ENCODE peak calls at places on chromosomes 2 and 18, in eight cellular contexts. U is activated CD4-positive, alpha-beta T cell treated with anti-CD3 and anti-CD28 coated beads, Interleukin-2, amount 10 ng/mL, durations not matched to agents 24 days and 14 days; T is OCI-M1; A is activated naive CD4-positive, alpha-beta T cell; X is GM12891; L is hippocampal formation; S is activated T-helper 1 cell treated with Interleukin-2 at 50 U/mL for 16 hours; E is heart right ventricle. P is an unnamed sample.

GRCh38 chr2:3144856-3145255 is 232.8 kb downstream of the EIPR1 start:
- DNase-seq in U (no peak), T (no peak), A (no peak), X (no peak), L (no peak), S (no peak), E (no peak), P (no peak)

GRCh38 chr18:10190564-10190963 is 263.9 kb upstream of the APCDD1 start:
- DNase-seq in U (no peak), T (no peak), A (no peak), X (no peak), L (no peak), S (no peak), E (no peak), P (peak)

GRCh38 chr2:224882291-224883171 is 159.7 kb downstream of the DOCK10 start:
- DNase-seq in U (no peak), T (peak), A (no peak), X (no peak), L (no peak), S (no peak), E (no peak), P (peak)

GRCh38 chr2:88626171-88627054 is 851 bp downstream of the EIF2AK3 start:
- DNase-seq in U (peak), T (no peak), A (peak), X (peak), L (no peak), S (peak), E (peak), P (peak)

GRCh38 chr18:50970006-50970405 is 2.2 kb downstream of the ELAC1 start:
- DNase-seq in U (no peak), T (no peak), A (no peak), X (no peak), L (no peak), S (no peak), E (peak), P (no peak)

GRCh38 chr2:101844055-101844635 is 146.6 kb downstream of the MAP4K4 start:
- DNase-seq in U (no peak), T (no peak), A (no peak), X (no peak), L (peak), S (no peak), E (no peak), P (peak)

GRCh38 chr18:48543228-48543627 is 4.4 kb downstream of the CTIF start:
- DNase-seq in U (peak), T (no peak), A (peak), X (no peak), L (no peak), S (no peak), E (no peak), P (no peak)

GRCh38 chr2:168119519-168120141 is 127.8 kb downstream of the STK39 start:
- DNase-seq in U (peak), T (peak), A (no peak), X (no peak), L (peak), S (no peak), E (no peak), P (peak)

GRCh38 chr18:67117804-67118203 is 398.7 kb downstream of the DSEL start:
- DNase-seq in U (no peak), T (no peak), A (no peak), X (no peak), L (no peak), S (no peak), E (no peak), P (no peak)

GRCh38 chr2:101185085-101185484 is 33.9 kb upstream of the TBC1D8 start:
- DNase-seq in U (no peak), T (no peak), A (no peak), X (no peak), L (no peak), S (no peak), E (no peak), P (no peak)

GRCh38 chr2:159130302-159130701 is 156.2 kb downstream of the WDSUB1 start:
- DNase-seq in U (no peak), T (peak), A (no peak), X (no peak), L (no peak), S (no peak), E (no peak), P (no peak)

GRCh38 chr2:240868286-240869108 is at the start of gene AGXT:
- DNase-seq in U (no peak), T (peak), A (no peak), X (no peak), L (no peak), S (no peak), E (no peak), P (peak)

GRCh38 chr18:35721431-35722081 is 140.0 kb downstream of the GALNT1 start:
- DNase-seq in U (no peak), T (no peak), A (no peak), X (no peak), L (no peak), S (no peak), E (no peak), P (no peak)

GRCh38 chr2:45388541-45389100 is 222.4 kb downstream of the SRBD1 start:
- DNase-seq in U (no peak), T (no peak), A (no peak), X (no peak), L (no peak), S (no peak), E (no peak), P (no peak)

GRCh38 chr18:67464499-67464898 is 52.0 kb downstream of the DSEL start:
- DNase-seq in U (no peak), T (no peak), A (no peak), X (no peak), L (no peak), S (no peak), E (no peak), P (no peak)

GRCh38 chr2:152403395-152403794 is 68.4 kb downstream of the FMNL2 start:
- DNase-seq in U (no peak), T (no peak), A (no peak), X (no peak), L (no peak), S (no peak), E (no peak), P (no peak)

GRCh38 chr18:3151379-3152264 is 68.1 kb downstream of the MYOM1 start:
- DNase-seq in U (peak), T (peak), A (no peak), X (peak), L (peak), S (no peak), E (no peak), P (peak)

GRCh38 chr18:61587865-61588264 is 254.6 kb downstream of the CDH20 start:
- DNase-seq in U (no peak), T (no peak), A (no peak), X (no peak), L (no peak), S (no peak), E (no peak), P (no peak)

GRCh38 chr2:172427256-172427989 is at the start of gene ITGA6:
- DNase-seq in U (peak), T (peak), A (peak), X (peak), L (peak), S (peak), E (peak), P (peak)

GRCh38 chr18:79507546-79508480 is 112.1 kb downstream of the NFATC1 start:
- DNase-seq in U (peak), T (no peak), A (no peak), X (no peak), L (peak), S (no peak), E (peak), P (peak)

GRCh38 chr2:54574107-54574859 is 118.2 kb downstream of the SPTBN1 start:
- DNase-seq in U (peak), T (peak), A (peak), X (no peak), L (no peak), S (peak), E (no peak), P (no peak)

GRCh38 chr2:105409717-105410116 is 10.9 kb upstream of the FHL2 start:
- DNase-seq in U (no peak), T (no peak), A (no peak), X (no peak), L (peak), S (no peak), E (peak), P (peak)

P was measured in AG10803.